ENCODE peak calls at places on chromosomes 16 and 17, in six cellular contexts. U is PC-3, H is stomach, N is cardiac muscle cell, A is Panc1, G is lower lobe of right lung. S is an unnamed sample.
A peak's percentile ranks its signal among the peaks of the same experiment; 100 is the strongest.

GRCh38 chr16:72959301-72959996 is 88.5 kb downstream of the ZFHX3 start:
- DNase-seq in G (no peak), A (no peak), U (no peak), H (no peak), N (no peak), S (no peak)

GRCh38 chr17:2929881-2930533 is 133.4 kb downstream of the OR1D5 start:
- DNase-seq in U (peak; percentile 57), A (no peak), H (peak; percentile 71), G (peak; percentile 51), N (peak; percentile 57), S (no peak)

GRCh38 chr16:86604436-86605220 is 26.3 kb downstream of the FOXL1 start:
- DNase-seq in G (no peak), A (no peak), U (no peak), N (no peak), H (no peak), S (no peak)

GRCh38 chr17:72097144-72097543 is 23.7 kb upstream of the SOX9 start:
- DNase-seq in G (no peak), N (no peak), H (no peak), A (peak; percentile 27), U (peak; percentile 99), S (no peak)

GRCh38 chr17:77327566-77328463 is 187.0 kb downstream of the SEC14L1 start:
- DNase-seq in G (peak; percentile 32), U (no peak), N (no peak), H (peak; percentile 22), A (no peak), S (no peak)

GRCh38 chr17:21301593-21302550 is 17.4 kb downstream of the MAP2K3 start:
- DNase-seq in U (no peak), G (peak; percentile 45), N (no peak), A (no peak), H (no peak), S (no peak)

GRCh38 chr16:70577256-70577698 is 53.7 kb downstream of the SF3B3 start:
- DNase-seq in H (no peak), A (no peak), N (no peak), G (no peak), U (peak; percentile 51), S (peak; percentile 65)

GRCh38 chr16:55825115-55825728 is 7.7 kb downstream of the CES1 start:
- DNase-seq in H (no peak), G (no peak), N (no peak), U (no peak), A (no peak), S (no peak)

GRCh38 chr16:4935231-4935855 is 1.6 kb downstream of the PPL start:
- DNase-seq in U (no peak), A (no peak), G (peak; percentile 90), N (no peak), H (peak; percentile 83), S (no peak)

GRCh38 chr17:64780096-64781012 is 118.2 kb upstream of the SMURF2 start:
- DNase-seq in G (peak; percentile 89), H (peak; percentile 73), A (no peak), N (peak; percentile 56), U (peak; percentile 70), S (no peak)

GRCh38 chr17:6455321-6455705 is 11.1 kb downstream of the PIMREG start:
- DNase-seq in A (no peak), U (no peak), N (peak; percentile 46), H (peak; percentile 60), G (peak; percentile 51), S (no peak)

GRCh38 chr16:46690281-46691178 is 1.1 kb downstream of the ORC6 start:
- DNase-seq in U (peak; percentile 4), G (no peak), N (peak; percentile 21), H (no peak), A (no peak), S (no peak)
- TF ChIP-seq CTCF in U (no peak), G (no peak), N (no peak), H (no peak), A (peak; percentile 20), S (no peak)

GRCh38 chr17:60157487-60158040 is 7.8 kb downstream of the CA4 start:
- DNase-seq in H (no peak), A (no peak), G (peak; percentile 28), U (no peak), N (no peak), S (no peak)

GRCh38 chr17:60159479-60159866 is 9.7 kb downstream of the CA4 start:
- DNase-seq in G (no peak), H (no peak), N (no peak), U (no peak), A (no peak), S (no peak)

GRCh38 chr17:60156746-60157145 is 7.0 kb downstream of the CA4 start:
- DNase-seq in N (no peak), A (no peak), G (peak; percentile 10), U (no peak), H (no peak), S (no peak)

GRCh38 chr17:60160829-60161501 is 11.2 kb downstream of the CA4 start:
- DNase-seq in A (no peak), H (no peak), U (no peak), G (peak; percentile 7), N (no peak), S (no peak)

GRCh38 chr17:60158751-60159478 is 9.1 kb downstream of the CA4 start:
- DNase-seq in A (no peak), G (peak; percentile 22), U (no peak), H (no peak), N (peak; percentile 30), S (no peak)
- H3K4me3 ChIP-seq in A (no peak overlapping the region), G (no peak overlapping the region), U (no peak overlapping the region), H (no peak overlapping the region), N (no peak overlapping the region), S (no peak overlapping the region)

GRCh38 chr17:61362852-61363600 is 36.6 kb upstream of the TBX2 start:
- DNase-seq in H (no peak), N (no peak), A (no peak), G (no peak), U (no peak), S (no peak)
- TF ChIP-seq CTCF in H (no peak), N (no peak), A (no peak), G (no peak), U (no peak), S (no peak)

GRCh38 chr17:27878776-27879562 is 14.2 kb downstream of the LYRM9 start:
- DNase-seq in N (peak; percentile 79), G (no peak), H (no peak), U (no peak), A (no peak), S (no peak)
- H3K4me3 ChIP-seq in N (no peak overlapping the region), G (no peak overlapping the region), H (no peak overlapping the region), U (no peak overlapping the region), A (no peak overlapping the region), S (no peak overlapping the region)

GRCh38 chr16:68311316-68311620 is 449 bp downstream of the PRMT7 start:
- DNase-seq in A (no peak), U (peak; percentile 28), H (no peak), G (no peak), N (peak; percentile 55), S (no peak)

GRCh38 chr16:68306633-68307032 is 4.1 kb downstream of the SLC7A6OS start:
- DNase-seq in N (no peak), G (no peak), H (no peak), A (no peak), U (no peak), S (no peak)

GRCh38 chr16:68309798-68310197 is 948 bp downstream of the SLC7A6OS start:
- DNase-seq in N (no peak), U (no peak), H (no peak), A (no peak), G (no peak), S (no peak)

GRCh38 chr16:68313116-68313515 is 2.3 kb downstream of the PRMT7 start:
- DNase-seq in U (no peak), H (no peak), A (no peak), N (no peak), G (no peak), S (no peak)

DNA sequence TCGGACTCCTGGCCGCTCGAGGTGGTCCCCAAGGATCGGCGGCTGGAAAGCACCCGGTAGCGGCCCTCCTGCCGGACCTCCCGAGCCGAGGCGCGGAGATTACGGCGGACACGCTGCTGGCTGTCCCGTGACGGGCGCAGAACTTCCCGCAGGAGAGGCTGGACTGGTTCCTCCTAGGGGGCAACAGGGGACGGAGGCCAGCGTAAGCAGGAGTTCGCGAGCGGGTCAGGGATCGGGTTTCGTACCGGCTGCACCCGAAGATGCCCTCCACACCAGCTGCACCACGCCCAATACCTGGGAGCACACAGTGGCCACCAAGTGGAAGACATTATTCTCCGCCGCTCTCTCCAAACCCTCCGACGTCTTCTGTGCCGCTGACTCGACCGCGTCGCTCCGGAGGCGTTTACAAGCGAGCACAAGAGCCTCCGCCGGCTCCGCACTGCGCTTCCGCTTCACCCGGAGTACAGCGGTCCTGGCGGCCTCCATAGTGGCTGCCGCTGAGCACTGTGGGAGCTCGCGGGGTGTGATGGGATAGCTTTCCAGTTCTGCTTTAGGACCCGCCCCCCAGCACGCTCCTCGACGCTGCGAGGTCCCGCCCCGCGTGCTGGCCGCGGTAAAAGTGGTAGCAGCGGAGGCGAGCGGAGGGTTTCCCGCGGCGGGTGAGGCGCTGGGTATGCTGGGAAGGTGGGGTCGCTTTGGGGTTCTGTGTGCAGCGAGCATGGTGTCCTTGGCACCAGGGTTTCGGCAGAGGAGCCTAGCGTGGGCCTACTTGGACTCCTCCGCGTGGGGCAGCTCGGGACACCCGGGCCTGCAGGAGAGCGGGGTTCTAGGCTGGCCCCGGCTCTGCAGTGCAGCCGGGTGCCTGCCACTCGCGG is at the start of the genes PRMT7 and SLC7A6OS:
- DNase-seq in G (peak; percentile 96), A (no peak), N (peak; percentile 95), U (peak; percentile 81), H (peak; percentile 90), S (no peak)
- TF ChIP-seq CTCF in G (peak; percentile 50), A (no peak), N (peak; percentile 30), U (no peak), H (peak; percentile 74), S (peak; percentile 30)

GRCh38 chr17:44559288-44560249 is 2.3 kb downstream of the FZD2 start:
- DNase-seq in H (no peak), G (no peak), N (no peak), A (no peak), U (no peak), S (no peak)
- H3K4me3 ChIP-seq in H (no peak overlapping the region), G (peak overlapping the region; percentile 71), N (peak overlapping the region; percentile 49), A (peak overlapping the region; percentile 51), U (no peak overlapping the region), S (no peak overlapping the region)

S was measured in epithelial cell of proximal tubule.